ENCODE peak calls at places on chromosomes 4 and X, in six cellular contexts. F is neural crest cell; N is activated CD8-positive, alpha-beta memory T cell treated with anti-CD3 and anti-CD28 coated beads for 24 hours; A is fibroblast of pulmonary artery; G is activated CD4-positive, alpha-beta T cell treated with anti-CD3 and anti-CD28 coated beads, Interleukin-2, amount 50 U/mL, for 24 hours; Q is progenitor cell of endocrine pancreas. B is an unnamed sample.

GRCh38 chr4:55866290-55866907 is 13.0 kb downstream of the EXOC1 start:
- DNase-seq in F (no peak), N (no peak), A (peak), G (no peak), Q (no peak), B (no peak)

GRCh38 chrX:107596651-107597050 is 31.7 kb upstream of the PRPS1 start:
- DNase-seq in F (no peak), N (no peak), A (no peak), G (no peak), Q (no peak), B (no peak)

GRCh38 chrX:111013778-111014455 is 82.1 kb upstream of the PAK3 start:
- DNase-seq in F (no peak), N (no peak), A (no peak), G (no peak), Q (no peak), B (no peak)

GRCh38 chrX:1391707-1392375 is at the start of gene SLC25A6:
- DNase-seq in F (peak), N (peak), A (peak), G (peak), Q (peak), B (peak)

GRCh38 chr4:184529283-184529682 is 54.9 kb upstream of the IRF2 start:
- DNase-seq in F (no peak), N (no peak), A (no peak), G (no peak), Q (no peak), B (no peak)

GRCh38 chrX:132968282-132968681 is 9.9 kb upstream of the HS6ST2 start:
- DNase-seq in F (no peak), N (no peak), A (no peak), G (no peak), Q (no peak), B (no peak)

GRCh38 chr4:24557036-24558022 is 27.0 kb downstream of the DHX15 start:
- DNase-seq in F (no peak), N (no peak), A (no peak), G (no peak), Q (no peak), B (no peak)

GRCh38 chrX:77918568-77918967 is 8.1 kb downstream of the ATP7A start:
- DNase-seq in F (no peak), N (no peak), A (peak), G (no peak), Q (no peak), B (no peak)

GRCh38 chr4:180636696-180637095 is 1606.5 kb upstream of the TENM3 start:
- DNase-seq in F (no peak), N (no peak), A (peak), G (no peak), Q (no peak), B (no peak)

B was measured in iPS DF 6.9.